ENCODE peak calls at places on chromosomes 1 and 21, in nine cellular contexts. S is sciatic nerve, M is NB4, G is lung microvascular endothelial cell, X is fibroblast of lung, L is stromal cell of bone marrow, P is T-helper 2 cell, W is K562, O is Daoy. D is an unnamed sample.

GRCh38 chr1:218371927-218372672 is 27.0 kb downstream of the TGFB2 start:
- DNase-seq in S (no peak), M (no peak), G (peak; percentile 46), X (peak; percentile 87), L (peak; percentile 45), P (no peak), W (no peak), O (no peak), D (peak; percentile 80)

GRCh38 chr1:23533288-23534130 is 2.5 kb upstream of the E2F2 start:
- DNase-seq in S (no peak), M (peak; percentile 84), G (no peak), X (no peak), L (no peak), P (no peak), W (no peak), O (no peak), D (no peak)

GRCh38 chr21:32301596-32301995 is 2.9 kb downstream of the MRAP start:
- DNase-seq in S (no peak), M (no peak), G (no peak), X (no peak), L (no peak), P (no peak), W (no peak), O (no peak), D (no peak)

GRCh38 chr1:26529655-26530539 is at the start of gene RPS6KA1:
- DNase-seq in S (peak; percentile 69), M (peak; percentile 67), G (peak; percentile 36), X (peak; percentile 15), L (no peak), P (peak; percentile 47), W (peak; percentile 84), O (peak; percentile 76), D (peak; percentile 58)

GRCh38 chr1:50929376-50929958 is 30.6 kb downstream of the FAF1 start:
- DNase-seq in S (no peak), M (peak; percentile 49), G (peak; percentile 59), X (peak; percentile 72), L (peak; percentile 20), P (no peak), W (peak; percentile 41), O (no peak), D (peak; percentile 43)

GRCh38 chr1:147171399-147172167 is 687 bp downstream of the PRKAB2 start:
- DNase-seq in S (no peak), M (peak; percentile 13), G (peak; percentile 21), X (peak; percentile 12), L (no peak), P (no peak), W (peak; percentile 35), O (peak; percentile 7), D (no peak)

GRCh38 chr1:30270468-30270867 is 452.9 kb downstream of the MATN1 start:
- DNase-seq in S (no peak), M (no peak), G (no peak), X (no peak), L (no peak), P (no peak), W (no peak), O (no peak), D (no peak)

GRCh38 chr1:42456754-42457089 is 379 bp downstream of the PPCS start:
- DNase-seq in S (no peak), M (peak; percentile 83), G (peak; percentile 69), X (peak; percentile 65), L (no peak), P (peak; percentile 28), W (peak; percentile 61), O (peak; percentile 73), D (peak; percentile 61)

GRCh38 chr1:235473808-235474207 is 30.4 kb downstream of the B3GALNT2 start:
- DNase-seq in S (no peak), M (no peak), G (peak; percentile 1), X (no peak), L (no peak), P (no peak), W (no peak), O (no peak), D (no peak)

GRCh38 chr1:181038399-181038873 is 4.7 kb downstream of the MR1 start:
- DNase-seq in S (no peak), M (peak; percentile 78), G (peak; percentile 66), X (peak; percentile 63), L (no peak), P (peak; percentile 30), W (peak; percentile 88), O (peak; percentile 77), D (peak; percentile 64)

GRCh38 chr1:95084317-95085176 is 11.8 kb upstream of the ALG14 start:
- DNase-seq in S (no peak), M (peak; percentile 55), G (peak; percentile 40), X (peak; percentile 49), L (no peak), P (no peak), W (peak; percentile 84), O (peak; percentile 58), D (peak; percentile 43)

GRCh38 chr1:97353094-97353493 is 567.7 kb downstream of the DPYD start:
- DNase-seq in S (no peak), M (no peak), G (no peak), X (no peak), L (no peak), P (no peak), W (no peak), O (no peak), D (no peak)

GRCh38 chr1:228471762-228472398 is 15.3 kb upstream of the RNF187 start:
- DNase-seq in S (no peak), M (peak; percentile 85), G (peak; percentile 75), X (peak; percentile 64), L (no peak), P (no peak), W (peak; percentile 79), O (peak; percentile 29), D (peak; percentile 29)

GRCh38 chr1:107076846-107077245 is 20.4 kb downstream of the PRMT6 start:
- DNase-seq in S (no peak), M (peak; percentile 36), G (no peak), X (peak; percentile 65), L (peak; percentile 66), P (no peak), W (no peak), O (peak; percentile 78), D (peak; percentile 68)

GRCh38 chr1:3690282-3691065 is 38.2 kb downstream of the TP73 start:
- DNase-seq in S (no peak), M (no peak), G (no peak), X (no peak), L (no peak), P (no peak), W (no peak), O (no peak), D (no peak)

GRCh38 chr1:52880226-52880625 is 37.7 kb downstream of the ZYG11A start:
- DNase-seq in S (no peak), M (no peak), G (no peak), X (no peak), L (no peak), P (no peak), W (no peak), O (no peak), D (no peak)

GRCh38 chr21:28459193-28459592 is 533.5 kb downstream of the LTN1 start:
- DNase-seq in S (no peak), M (no peak), G (no peak), X (peak; percentile 42), L (no peak), P (no peak), W (no peak), O (no peak), D (no peak)

GRCh38 chr1:51000160-51000559 is 30.1 kb downstream of the CDKN2C start:
- DNase-seq in S (no peak), M (no peak), G (no peak), X (no peak), L (no peak), P (no peak), W (no peak), O (no peak), D (no peak)

GRCh38 chr1:93874025-93874651 is 4.9 kb downstream of the DNTTIP2 start:
- DNase-seq in S (no peak), M (peak; percentile 48), G (peak; percentile 57), X (peak; percentile 55), L (no peak), P (no peak), W (no peak), O (peak; percentile 37), D (peak; percentile 37)

GRCh38 chr1:24929876-24930702 is at the start of gene RUNX3:
- DNase-seq in S (peak; percentile 74), M (peak; percentile 95), G (no peak), X (no peak), L (no peak), P (peak; percentile 87), W (no peak), O (peak; percentile 91), D (peak; percentile 86)

GRCh38 chr1:230050973-230051735 is 15.9 kb upstream of the GALNT2 start:
- DNase-seq in S (no peak), M (no peak), G (no peak), X (no peak), L (no peak), P (no peak), W (no peak), O (no peak), D (no peak)